ENCODE peak calls at places on chromosomes 4 and X, in four cellular contexts. V, N, J and R are unnamed samples.

GRCh38 chr4:140335076-140335475 is 38.4 kb upstream of the SCOC start:
- DNase-seq in J (no peak), V (no peak), N (peak; percentile 23), R (no peak)

GRCh38 chr4:173801876-173802713 is 272.1 kb upstream of the HAND2 start:
- DNase-seq in V (no peak), N (peak; percentile 33), J (no peak), R (peak; percentile 92)

GRCh38 chr4:18203936-18204335 is 182.4 kb upstream of the LCORL start:
- DNase-seq in N (no peak), J (no peak), V (no peak), R (no peak)

GRCh38 chrX:26466387-26466786 is 250.4 kb downstream of the MAGEB5 start:
- DNase-seq in V (no peak), J (no peak), N (no peak), R (no peak)

GRCh38 chrX:2967998-2968909 is 38.1 kb upstream of the ARSH start:
- DNase-seq in J (peak; percentile 50), N (peak; percentile 66), V (peak; percentile 5), R (peak; percentile 51)

GRCh38 chrX:11553594-11553993 is 112.1 kb downstream of the ARHGAP6 start:
- DNase-seq in J (no peak), V (no peak), N (peak; percentile 13), R (no peak)

GRCh38 chrX:136652822-136653723 is 5.1 kb downstream of the CD40LG start:
- DNase-seq in J (no peak), V (no peak), N (peak; percentile 44), R (no peak)

GRCh38 chrX:19670321-19670750 is 155.0 kb upstream of the MAP3K15 start:
- DNase-seq in J (peak; percentile 24), V (no peak), N (peak; percentile 66), R (no peak)

GRCh38 chr4:1856920-1857699 is 1.2 kb upstream of the LETM1 start:
- DNase-seq in J (no peak), N (peak; percentile 56), V (no peak), R (no peak)

GRCh38 chrX:110050386-110050785 is 47.5 kb downstream of the TMEM164 start:
- DNase-seq in N (no peak), J (no peak), V (no peak), R (no peak)

GRCh38 chrX:26789751-26790150 is 573.8 kb downstream of the MAGEB5 start:
- DNase-seq in J (no peak), N (no peak), V (no peak), R (no peak)

GRCh38 chr4:146525754-146526153 is 4.0 kb upstream of the SLC10A7 start:
- DNase-seq in V (no peak), N (no peak), J (no peak), R (no peak)

GRCh38 chrX:1355131-1355799 is 18.7 kb downstream of the IL3RA start:
- DNase-seq in J (no peak), V (peak; percentile 48), N (no peak), R (no peak)

GRCh38 chr4:13528823-13529129 is 15.5 kb downstream of the NKX3-2 start:
- DNase-seq in V (no peak), J (no peak), N (no peak), R (no peak)

GRCh38 chrX:153469811-153470410 is 465 bp downstream of the HAUS7 start:
- DNase-seq in J (peak; percentile 28), V (peak; percentile 17), N (peak; percentile 66), R (peak; percentile 27)

GRCh38 chrX:68415289-68415688 is 18.0 kb downstream of the OPHN1 start:
- DNase-seq in V (no peak), J (peak; percentile 51), N (peak; percentile 32), R (no peak)

GRCh38 chrX:85004255-85004654 is 578 bp downstream of the APOOL start:
- DNase-seq in V (no peak), J (peak; percentile 52), N (peak; percentile 59), R (peak; percentile 1)

GRCh38 chr4:139300431-139301142 is 718 bp upstream of the NAA15 start:
- DNase-seq in V (peak; percentile 38), J (peak; percentile 53), N (peak; percentile 86), R (peak; percentile 49)

GRCh38 chr4:168511780-168512467 is 15.1 kb downstream of the PALLD start:
- DNase-seq in V (peak; percentile 14), N (no peak), J (no peak), R (no peak)

GRCh38 chrX:130060122-130061069 is 49.9 kb downstream of the ELF4 start:
- DNase-seq in V (peak; percentile 64), J (peak; percentile 86), N (peak; percentile 79), R (peak; percentile 81)

GRCh38 chrX:103554687-103555417 is 30.5 kb upstream of the TCEAL4 start:
- DNase-seq in J (no peak), N (no peak), V (peak; percentile 84), R (no peak)

GRCh38 chrX:40174594-40175415 is 77.0 kb upstream of the BCOR start:
- DNase-seq in N (peak; percentile 72), V (peak; percentile 56), J (peak; percentile 52), R (peak; percentile 70)
- H3K4me1 ChIP-seq in N (peaks cover 12% of the 10 kb centered on the region), V (peaks cover 23% of the 10 kb centered on the region), J (peaks cover 49% of the 10 kb centered on the region), R (peaks cover 38% of the 10 kb centered on the region)

DNA sequence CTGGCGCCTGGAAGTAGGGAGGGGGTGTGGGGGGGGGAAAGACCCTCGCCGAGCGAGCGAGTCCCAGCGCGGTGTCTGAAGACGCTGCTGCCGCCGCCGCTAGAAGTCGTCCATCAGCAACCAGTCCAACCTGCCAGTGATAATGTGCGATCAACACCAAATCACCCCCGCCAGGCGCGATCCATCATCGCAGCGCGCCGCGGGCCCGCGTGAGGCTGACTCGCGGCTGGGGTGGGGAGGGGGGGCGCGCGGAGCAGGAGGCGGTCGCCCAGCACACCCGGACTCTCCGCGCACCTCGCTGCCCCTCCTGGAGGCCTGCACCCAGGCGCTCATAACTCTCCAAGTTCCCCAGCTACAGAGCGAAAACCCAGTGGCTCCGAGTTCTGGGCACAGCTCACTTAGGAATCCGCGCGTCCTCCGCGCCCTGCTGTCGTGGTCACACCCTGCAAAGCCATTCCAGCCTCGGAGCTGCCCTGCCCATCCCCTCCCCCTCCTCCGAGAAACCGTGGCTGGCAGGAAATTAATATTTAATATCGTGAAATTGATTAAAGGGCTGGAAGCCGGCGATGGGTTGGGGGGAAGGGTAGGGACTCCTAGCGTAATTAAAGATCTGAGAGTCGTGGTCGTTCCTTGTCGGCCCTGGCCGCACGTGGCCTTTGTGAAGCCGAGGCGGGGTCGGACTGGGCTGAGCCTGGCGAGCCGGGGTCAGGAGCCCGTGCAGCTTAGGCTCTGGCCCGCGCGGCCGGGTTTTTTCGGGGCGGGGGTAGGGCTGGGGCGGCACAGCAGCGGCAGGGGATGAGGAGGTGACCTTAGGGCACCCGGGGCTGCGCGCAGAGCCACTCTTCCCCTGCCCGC is 58.1 kb upstream of the BCOR start:
- DNase-seq in J (no peak), V (peak; percentile 36), N (peak; percentile 35), R (peak; percentile 42)
- TF ChIP-seq EZH2 in J (no peak), V (no peak), N (no peak), R (no peak)

GRCh38 chrX:41561045-41561444 is 113.9 kb downstream of the NYX start:
- DNase-seq in V (no peak), J (peak; percentile 57), N (peak; percentile 85), R (peak; percentile 38)
- H3K27me3 ChIP-seq in V (no peaks in the 10 kb centered on the region), J (no peaks in the 10 kb centered on the region), N (no peaks in the 10 kb centered on the region), R (no peaks in the 10 kb centered on the region)

GRCh38 chrX:7120578-7121219 is 26.8 kb upstream of the STS start:
- DNase-seq in J (peak; percentile 89), N (peak; percentile 15), V (no peak), R (no peak)
- H3K4me1 ChIP-seq in J (peaks cover 54% of the 10 kb centered on the region), N (no peaks in the 10 kb centered on the region), V (peaks cover 22% of the 10 kb centered on the region), R (no peaks in the 10 kb centered on the region)

DNA sequence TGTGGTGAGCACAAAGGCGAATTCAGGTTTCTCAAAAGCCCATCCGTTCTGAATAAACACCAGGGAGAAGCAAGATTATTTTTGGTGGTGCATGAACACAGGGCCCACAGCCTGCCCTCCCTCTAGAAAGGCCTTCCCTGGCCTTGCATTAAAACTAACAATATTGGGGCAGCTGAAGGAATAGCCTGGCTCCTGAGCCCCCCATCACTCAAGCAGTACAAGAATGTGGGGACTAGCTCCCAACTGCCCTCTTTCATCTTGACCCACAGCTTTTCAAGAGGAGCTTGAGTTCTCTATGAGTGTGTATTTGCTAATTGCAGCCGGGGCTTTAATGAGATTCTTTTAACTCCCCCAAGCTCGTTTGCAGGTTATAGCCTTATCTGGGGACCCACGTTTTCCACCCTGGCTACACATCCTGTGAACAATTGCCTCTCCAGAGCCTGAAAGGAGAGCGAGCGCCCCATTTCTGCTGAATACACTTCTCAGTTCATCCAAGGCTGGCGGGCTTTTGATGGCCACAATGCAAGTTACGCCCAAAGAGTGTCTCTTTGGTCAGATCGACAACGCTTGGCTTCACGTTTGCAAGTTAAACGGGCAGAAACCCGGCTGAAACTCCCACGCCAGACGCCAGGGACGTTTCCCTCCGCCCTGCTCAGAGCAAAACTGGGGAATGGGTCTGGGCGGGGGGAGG is 4.7 kb upstream of the GSX2 start:
- DNase-seq in V (peak; percentile 67), N (no peak), J (no peak), R (no peak)
- TF ChIP-seq EZH2 in V (peak; percentile 21), N (no peak), J (no peak), R (no peak)

GRCh38 chr4:41853973-41854372 is 81.3 kb upstream of the TMEM33 start:
- DNase-seq in N (no peak), J (peak; percentile 33), V (peak; percentile 55), R (no peak)

GRCh38 chr4:41856797-41857196 is 78.4 kb upstream of the TMEM33 start:
- DNase-seq in V (no peak), J (no peak), N (no peak), R (no peak)

GRCh38 chr4:41857225-41857624 is 78.0 kb upstream of the TMEM33 start:
- DNase-seq in J (no peak), V (no peak), N (no peak), R (no peak)

DNA sequence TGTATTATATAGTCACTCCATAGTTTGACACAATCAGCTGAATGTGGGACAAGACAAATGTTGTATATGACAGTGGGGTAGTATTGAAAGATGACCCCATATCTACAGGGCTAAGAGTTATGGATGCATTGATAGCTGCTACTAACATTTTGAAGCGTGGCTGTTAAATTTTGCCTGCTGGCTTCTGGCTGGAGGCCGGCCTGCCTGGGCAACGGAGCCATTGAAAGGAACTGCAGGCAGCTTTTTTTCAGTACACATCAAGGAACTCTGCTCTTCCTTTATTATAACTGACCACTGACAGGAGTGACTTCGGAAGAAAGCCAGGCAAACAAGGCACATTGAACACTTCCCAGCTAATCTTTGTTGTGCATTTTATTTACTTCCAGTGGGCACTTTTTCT is 76.1 kb upstream of the TMEM33 start:
- DNase-seq in V (no peak), N (no peak), J (no peak), R (no peak)
- H3K27me3 ChIP-seq in V (peaks cover 41% of the 10 kb centered on the region), N (peaks cover 72% of the 10 kb centered on the region), J (peaks cover 36% of the 10 kb centered on the region), R (peaks cover 74% of the 10 kb centered on the region)

GRCh38 chr4:41161355-41161754 is 53.0 kb downstream of the APBB2 start:
- DNase-seq in V (no peak), N (no peak), J (no peak), R (no peak)
- H3K4me1 ChIP-seq in V (no peaks in the 10 kb centered on the region), N (peaks cover 44% of the 10 kb centered on the region), J (peaks cover 44% of the 10 kb centered on the region), R (no peaks in the 10 kb centered on the region)